ENCODE peak calls at places on chromosomes 5 and 9, in ten cellular contexts. G is pancreas, M is foreskin keratinocyte, F is cardiac muscle cell, E is H9, W is IMR-90, I is testis, D is neural progenitor cell, K is spleen, L is uterus. O is an unnamed sample. For H3K27me3, the result is how much of the 10 kb centered on the place peaks cover.

GRCh38 chr5:78753093-78753531 is 104.5 kb upstream of the LHFPL2 start:
- DNase-seq in G (no peak), M (no peak), F (no peak), E (no peak), W (peak), I (no peak), D (no peak), K (no peak), L (no peak), O (no peak)

GRCh38 chr9:81305561-81306182 is 383.7 kb downstream of the TLE1 start:
- DNase-seq in G (no peak), M (no peak), F (no peak), E (no peak), W (no peak), I (no peak), D (no peak), K (no peak), L (no peak), O (no peak)

GRCh38 chr5:158812381-158812780 is 287.3 kb downstream of the EBF1 start:
- DNase-seq in G (no peak), M (no peak), F (peak), E (peak), W (no peak), I (no peak), D (no peak), K (peak), L (peak), O (no peak)

GRCh38 chr5:53929596-53929995 is 369.2 kb downstream of the NDUFS4 start:
- DNase-seq in G (no peak), M (no peak), F (no peak), E (no peak), W (no peak), I (no peak), D (no peak), K (no peak), L (no peak), O (no peak)

GRCh38 chr9:137189297-137190295 is 1.1 kb downstream of the SSNA1 start:
- DNase-seq in G (no peak), M (no peak), F (no peak), E (no peak), W (no peak), I (no peak), D (no peak), K (no peak), L (no peak), O (no peak)

GRCh38 chr5:133610489-133611356 is 1.6 kb downstream of the FSTL4 start:
- DNase-seq in G (peak), M (peak), F (peak), E (peak), W (no peak), I (peak), D (peak), K (peak), L (no peak), O (no peak)

GRCh38 chr5:1204693-1205242 is 3.4 kb downstream of the SLC6A19 start:
- DNase-seq in G (peak), M (no peak), F (peak), E (peak), W (peak), I (peak), D (peak), K (no peak), L (no peak), O (no peak)

GRCh38 chr5:124596595-124597388 is 149.6 kb downstream of the ZNF608 start:
- DNase-seq in G (no peak), M (peak), F (peak), E (no peak), W (peak), I (no peak), D (no peak), K (no peak), L (no peak), O (peak)

GRCh38 chr9:91530829-91531228 is 107.2 kb upstream of the NFIL3 start:
- DNase-seq in G (no peak), M (no peak), F (peak), E (no peak), W (peak), I (no peak), D (no peak), K (no peak), L (no peak), O (no peak)

DNA sequence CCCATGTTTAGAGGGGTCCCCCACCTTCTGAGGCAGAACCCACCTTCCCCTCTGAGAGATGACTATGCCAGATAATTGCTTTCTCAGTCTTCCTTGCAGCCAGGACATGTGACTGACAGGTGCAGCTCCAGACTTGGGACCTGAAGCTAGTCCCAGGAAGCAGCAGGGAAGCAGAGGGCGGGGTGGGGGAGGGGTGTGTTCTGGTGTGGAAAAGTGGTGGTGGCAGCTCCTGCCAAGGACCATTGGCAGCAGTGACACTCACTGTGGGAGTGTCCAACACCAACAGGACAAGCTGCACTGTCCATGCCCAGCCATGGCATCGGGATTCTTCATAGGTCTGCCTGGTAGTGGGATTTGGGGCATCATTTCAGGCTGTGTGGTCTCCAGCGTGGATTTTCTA is 2.3 kb downstream of the EIF4E1B start:
- DNase-seq in G (no peak), M (no peak), F (no peak), E (no peak), W (no peak), I (no peak), D (no peak), K (no peak), L (no peak), O (no peak)
- H3K27me3 ChIP-seq in G (under half), M (under half), F (under half), E (under half), W (half or more), I (under half), D (half or more), K (half or more), L (under half), O (half or more)

GRCh38 chr5:3197699-3198098 is 397.9 kb upstream of the IRX1 start:
- DNase-seq in G (no peak), M (no peak), F (no peak), E (peak), W (no peak), I (no peak), D (peak), K (no peak), L (no peak), O (no peak)
- TF ChIP-seq CTCF in G (no peak), M (no peak), F (no peak), E (peak), W (no peak), I (no peak), D (peak), K (no peak), L (no peak), O (no peak)

DNA sequence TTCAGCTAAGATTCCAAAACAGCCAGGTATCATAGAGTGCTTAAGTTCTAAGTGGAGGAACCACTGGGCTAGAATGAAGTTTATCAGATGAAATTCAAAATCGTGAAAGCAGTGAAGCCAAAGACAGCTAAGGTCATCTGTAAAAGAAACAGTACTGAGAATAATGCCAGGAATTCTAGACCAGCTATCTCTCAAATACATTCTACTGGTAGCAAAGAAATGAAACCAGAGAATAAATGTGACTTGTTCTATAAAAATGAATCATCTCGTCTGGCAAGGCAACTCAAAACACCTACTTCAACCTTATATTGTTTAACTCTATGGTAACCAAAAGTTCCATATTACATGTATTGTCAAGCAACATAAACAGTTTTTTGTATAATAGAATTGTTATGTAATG is 51.3 kb upstream of the RGMB start:
- DNase-seq in G (no peak), M (no peak), F (no peak), E (no peak), W (peak), I (no peak), D (no peak), K (no peak), L (no peak), O (no peak)
- H3K27me3 ChIP-seq in G (under half), M (under half), F (under half), E (under half), W (under half), I (under half), D (under half), K (under half), L (under half), O (under half)

DNA sequence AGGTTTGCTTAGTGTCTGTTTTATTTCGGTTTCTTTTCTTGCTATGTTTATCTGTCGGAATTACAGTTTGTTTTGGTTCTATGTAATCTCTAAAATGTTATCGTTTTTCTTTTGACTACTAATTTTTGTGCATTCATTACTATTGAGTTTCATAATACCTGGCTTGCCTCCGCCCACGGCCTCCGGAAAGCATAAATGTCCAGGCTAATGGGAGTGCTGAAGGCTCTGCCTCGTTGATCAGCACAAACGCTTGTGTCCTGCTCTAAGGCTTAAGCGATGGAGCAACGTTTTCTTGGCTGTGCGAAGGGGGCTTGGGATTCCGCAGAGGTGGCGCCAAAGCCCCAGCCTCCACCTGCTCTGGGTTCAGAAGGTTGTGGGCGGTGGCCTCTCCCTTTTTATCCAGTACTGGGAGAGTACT is 19.8 kb downstream of the ANXA2R start:
- DNase-seq in G (no peak), M (no peak), F (peak), E (peak), W (peak), I (no peak), D (peak), K (peak), L (no peak), O (no peak)
- TF ChIP-seq CTCF in G (no peak), M (no peak), F (no peak), E (peak), W (no peak), I (no peak), D (no peak), K (no peak), L (no peak), O (no peak)

DNA sequence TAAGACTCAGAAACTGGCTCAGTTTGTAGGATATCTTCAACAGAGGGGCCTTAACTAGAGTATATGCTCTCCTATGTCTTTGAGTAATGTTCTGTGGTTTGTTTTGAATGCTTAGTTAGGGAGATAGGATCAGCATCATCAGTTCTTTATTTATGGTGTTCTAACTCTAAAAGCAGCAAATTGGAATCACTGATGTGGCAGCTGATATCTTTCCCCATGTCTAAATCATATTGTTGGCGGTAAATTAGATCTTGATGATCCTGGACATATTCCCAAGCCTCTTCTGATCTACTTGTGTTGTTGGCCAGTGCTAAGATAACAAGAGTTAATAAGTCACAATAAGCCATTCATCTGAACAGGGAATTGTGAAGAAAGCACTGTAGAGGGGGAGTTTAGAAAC is 332.3 kb upstream of the DAB2 start:
- DNase-seq in G (no peak), M (no peak), F (peak), E (no peak), W (no peak), I (no peak), D (no peak), K (no peak), L (no peak), O (no peak)
- H3K27me3 ChIP-seq in G (under half), M (under half), F (under half), E (under half), W (under half), I (under half), D (under half), K (under half), L (under half), O (under half)

GRCh38 chr5:127909078-127909477 is 174.5 kb upstream of the SLC12A2 start:
- DNase-seq in G (no peak), M (no peak), F (peak), E (peak), W (peak), I (peak), D (peak), K (no peak), L (no peak), O (no peak)
- TF ChIP-seq CTCF in G (peak), M (peak), F (peak), E (peak), W (peak), I (peak), D (peak), K (no peak), L (no peak), O (peak)

GRCh38 chr9:129735546-129735945 is 17.3 kb downstream of the PTGES start:
- DNase-seq in G (no peak), M (no peak), F (no peak), E (no peak), W (no peak), I (no peak), D (no peak), K (no peak), L (no peak), O (no peak)

GRCh38 chr9:129733632-129733953 is 19.2 kb downstream of the PTGES start:
- DNase-seq in G (no peak), M (no peak), F (no peak), E (no peak), W (no peak), I (no peak), D (no peak), K (no peak), L (no peak), O (no peak)

GRCh38 chr9:129737479-129738269 is 15.2 kb downstream of the PTGES start:
- DNase-seq in G (peak), M (no peak), F (peak), E (peak), W (peak), I (peak), D (peak), K (peak), L (peak), O (no peak)

GRCh38 chr9:129739432-129739831 is 13.4 kb downstream of the PTGES start:
- DNase-seq in G (peak), M (no peak), F (no peak), E (no peak), W (no peak), I (no peak), D (no peak), K (no peak), L (no peak), O (no peak)

GRCh38 chr9:129736334-129736733 is 16.5 kb downstream of the PTGES start:
- DNase-seq in G (peak), M (no peak), F (no peak), E (no peak), W (no peak), I (no peak), D (no peak), K (no peak), L (no peak), O (no peak)
- H3K27me3 ChIP-seq in G (under half), M (under half), F (under half), E (under half), W (under half), I (under half), D (under half), K (under half), L (under half), O (under half)

DNA sequence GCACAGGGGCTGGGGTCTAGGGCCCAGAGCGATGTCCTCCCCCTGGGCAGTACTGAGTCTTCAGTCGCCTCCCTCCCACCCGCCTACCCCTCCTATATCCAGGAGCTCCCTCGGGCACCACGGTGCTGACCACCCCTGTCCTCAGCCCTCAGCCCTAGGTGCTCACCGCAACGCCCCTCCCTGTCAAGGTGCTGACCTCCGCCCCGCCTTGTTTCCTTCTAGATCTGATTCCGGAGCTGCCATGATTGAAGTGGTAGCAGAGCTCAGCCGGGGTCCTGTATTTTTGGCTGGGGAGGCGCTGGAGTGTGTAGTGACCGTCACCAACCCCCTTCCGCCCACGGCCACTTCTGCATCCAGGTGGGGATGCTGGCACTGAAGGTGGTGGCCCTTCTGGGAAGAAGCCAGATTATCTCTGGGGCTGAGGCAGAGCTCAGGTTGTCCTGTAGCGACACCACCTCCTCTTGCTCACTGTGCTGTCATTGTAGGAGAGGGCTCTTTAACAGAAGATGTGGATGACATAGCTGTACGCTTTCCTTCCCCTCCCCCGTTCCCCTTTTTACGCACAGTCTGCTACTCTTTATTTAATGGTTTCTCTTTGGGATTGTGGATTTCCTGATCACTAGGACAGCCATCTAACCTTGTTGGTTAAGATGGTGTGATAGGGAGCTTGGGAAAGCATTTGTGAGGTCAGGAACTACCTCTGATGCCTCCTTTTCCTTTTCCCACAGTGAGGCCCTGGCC is 598 bp downstream of the RGP1 start:
- DNase-seq in G (peak), M (no peak), F (no peak), E (peak), W (no peak), I (peak), D (peak), K (peak), L (peak), O (no peak)
- TF ChIP-seq CTCF in G (no peak), M (no peak), F (no peak), E (no peak), W (no peak), I (no peak), D (no peak), K (no peak), L (no peak), O (no peak)

GRCh38 chr9:96088510-96088909 is 213.0 kb downstream of the ERCC6L2 start:
- DNase-seq in G (no peak), M (no peak), F (no peak), E (no peak), W (no peak), I (no peak), D (no peak), K (no peak), L (no peak), O (no peak)
- H3K27me3 ChIP-seq in G (under half), M (under half), F (under half), E (under half), W (under half), I (under half), D (under half), K (under half), L (under half), O (under half)

GRCh38 chr9:112111461-112111860 is 63.6 kb downstream of the SUSD1 start:
- DNase-seq in G (no peak), M (no peak), F (no peak), E (no peak), W (no peak), I (no peak), D (no peak), K (no peak), L (no peak), O (no peak)

GRCh38 chr9:112110773-112111106 is 64.4 kb downstream of the SUSD1 start:
- DNase-seq in G (no peak), M (no peak), F (no peak), E (no peak), W (no peak), I (no peak), D (no peak), K (no peak), L (no peak), O (no peak)

GRCh38 chr9:112115109-112115508 is 60.0 kb downstream of the SUSD1 start:
- DNase-seq in G (no peak), M (no peak), F (no peak), E (no peak), W (no peak), I (no peak), D (no peak), K (no peak), L (no peak), O (no peak)

GRCh38 chr9:112112519-112112918 is 62.6 kb downstream of the SUSD1 start:
- DNase-seq in G (no peak), M (peak), F (peak), E (no peak), W (peak), I (no peak), D (no peak), K (no peak), L (no peak), O (peak)

DNA sequence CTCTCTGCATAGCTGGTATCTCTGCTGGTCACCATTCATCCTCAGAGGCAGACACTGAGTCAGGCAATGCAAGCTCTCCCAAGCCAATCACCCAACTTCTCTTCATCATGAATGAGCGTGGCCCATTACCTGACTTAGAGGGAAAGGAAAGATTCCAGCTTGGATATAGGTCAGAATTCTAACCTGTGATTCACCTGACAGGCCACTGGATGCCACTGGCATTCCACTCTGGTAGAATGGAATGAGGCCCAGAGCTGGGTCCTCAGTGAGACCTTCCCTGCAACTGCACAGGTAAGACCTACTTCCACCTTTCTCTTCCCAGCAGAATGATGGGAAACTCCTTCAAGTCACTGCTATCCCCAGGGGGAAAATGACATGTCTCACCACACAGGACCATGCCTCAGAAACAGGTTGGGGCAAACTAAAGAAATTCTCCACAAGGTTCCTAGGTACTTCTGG is 62.1 kb downstream of the SUSD1 start:
- DNase-seq in G (no peak), M (peak), F (peak), E (peak), W (no peak), I (no peak), D (peak), K (no peak), L (no peak), O (no peak)
- TF ChIP-seq CTCF in G (peak), M (peak), F (peak), E (peak), W (peak), I (no peak), D (peak), K (no peak), L (peak), O (peak)

O was measured in BJ.